ENCODE peak calls at places on chromosomes 2 and 18, in six cellular contexts. V, L, Q, A, F and G are unnamed samples.

GRCh38 chr2:143475131-143475784 is 346.0 kb downstream of the ARHGAP15 start:
- DNase-seq in Q (peak), A (no peak), L (no peak), V (no peak), F (no peak), G (no peak)

GRCh38 chr2:206480620-206481019 is 37.3 kb downstream of the ADAM23 start:
- DNase-seq in L (no peak), Q (no peak), F (no peak), A (no peak), V (no peak), G (no peak)

GRCh38 chr18:57832730-57833129 is 29.6 kb upstream of the ATP8B1 start:
- DNase-seq in L (no peak), F (no peak), A (no peak), Q (no peak), V (no peak), G (no peak)

GRCh38 chr2:218010116-218010837 is 7.5 kb upstream of the TNS1 start:
- DNase-seq in L (peak), A (no peak), V (peak), F (peak), Q (peak), G (peak)

GRCh38 chr2:240449764-240450531 is 14.5 kb downstream of the GPC1 start:
- DNase-seq in Q (peak), L (no peak), V (no peak), A (no peak), F (peak), G (peak)

GRCh38 chr2:187917535-187917934 is 363.3 kb upstream of the TFPI start:
- DNase-seq in Q (peak), V (no peak), F (no peak), L (no peak), A (no peak), G (peak)

GRCh38 chr2:216858312-216858711 is 1.6 kb downstream of the TNP1 start:
- DNase-seq in A (no peak), F (no peak), V (no peak), Q (peak), L (no peak), G (peak)

GRCh38 chr2:106144621-106145331 is 49.3 kb downstream of the UXS1 start:
- DNase-seq in Q (no peak), A (no peak), F (no peak), L (no peak), V (no peak), G (no peak)

GRCh38 chr18:68177807-68178702 is 536.9 kb downstream of the TMX3 start:
- DNase-seq in Q (peak), V (no peak), A (no peak), L (no peak), F (peak), G (peak)

GRCh38 chr2:170685591-170685990 is 29.5 kb upstream of the SP5 start:
- DNase-seq in A (no peak), F (no peak), L (no peak), Q (no peak), V (peak), G (no peak)

GRCh38 chr2:151844217-151844896 is 16.1 kb upstream of the ARL5A start:
- DNase-seq in L (no peak), F (no peak), Q (no peak), V (no peak), A (no peak), G (no peak)

GRCh38 chr2:159130302-159130701 is 156.2 kb downstream of the WDSUB1 start:
- DNase-seq in F (no peak), V (no peak), L (no peak), A (no peak), Q (no peak), G (no peak)

GRCh38 chr2:28709101-28709500 is 42.5 kb upstream of the PPP1CB start:
- DNase-seq in Q (peak), A (no peak), L (no peak), F (no peak), V (no peak), G (peak)

GRCh38 chr18:28584726-28585125 is 407.8 kb upstream of the CDH2 start:
- DNase-seq in A (peak), V (peak), Q (peak), F (peak), L (peak), G (peak)

GRCh38 chr2:150228936-150229335 is 258.5 kb downstream of the RND3 start:
- DNase-seq in Q (no peak), L (no peak), A (no peak), F (no peak), V (no peak), G (peak)

GRCh38 chr2:203811491-203812221 is 55.9 kb upstream of the CTLA4 start:
- DNase-seq in Q (peak), L (no peak), F (peak), A (no peak), V (no peak), G (peak)

GRCh38 chr18:48946329-48946835 is 4.4 kb downstream of the SMAD7 start:
- DNase-seq in L (no peak), F (no peak), V (no peak), Q (peak), A (no peak), G (peak)

GRCh38 chr18:24315170-24315569 is 82.5 kb downstream of the OSBPL1A start:
- DNase-seq in Q (peak), L (no peak), V (no peak), A (no peak), F (no peak), G (peak)

GRCh38 chr2:95275601-95276243 is 1.5 kb downstream of the PROM2 start:
- DNase-seq in V (no peak), L (no peak), A (no peak), Q (no peak), F (no peak), G (no peak)

GRCh38 chr2:112259509-112260294 is 4.9 kb upstream of the ZC3H8 start:
- DNase-seq in L (peak), A (peak), F (peak), Q (peak), V (peak), G (peak)

GRCh38 chr2:119304852-119305251 is 61.8 kb downstream of the C2orf76 start:
- DNase-seq in V (no peak), L (no peak), F (no peak), Q (no peak), A (no peak), G (no peak)

GRCh38 chr2:99648115-99648850 is 158.5 kb upstream of the REV1 start:
- DNase-seq in Q (peak), F (no peak), A (no peak), V (no peak), L (no peak), G (peak)

GRCh38 chr2:217466104-217466503 is 536.7 kb downstream of the TNS1 start:
- DNase-seq in L (no peak), Q (no peak), V (no peak), A (no peak), F (peak), G (no peak)

GRCh38 chr2:102096103-102096502 is 46.4 kb upstream of the IL1R1 start:
- DNase-seq in Q (no peak), A (no peak), L (no peak), V (no peak), F (no peak), G (no peak)
- H4K91ac ChIP-seq in Q (peak), A (no peak), L (no peak), V (no peak), F (no peak), G (no peak)

GRCh38 chr18:10230072-10230471 is 224.4 kb upstream of the APCDD1 start:
- DNase-seq in F (peak), Q (peak), V (peak), L (no peak), A (peak), G (peak)

GRCh38 chr18:10225300-10225699 is 229.1 kb upstream of the APCDD1 start:
- DNase-seq in Q (no peak), F (no peak), A (no peak), L (no peak), V (no peak), G (no peak)

GRCh38 chr18:10226971-10227370 is 227.5 kb upstream of the APCDD1 start:
- DNase-seq in F (no peak), Q (no peak), L (no peak), A (no peak), V (no peak), G (no peak)

GRCh38 chr18:10231220-10231619 is 223.2 kb upstream of the APCDD1 start:
- DNase-seq in Q (no peak), A (no peak), V (no peak), L (no peak), F (no peak), G (no peak)

DNA sequence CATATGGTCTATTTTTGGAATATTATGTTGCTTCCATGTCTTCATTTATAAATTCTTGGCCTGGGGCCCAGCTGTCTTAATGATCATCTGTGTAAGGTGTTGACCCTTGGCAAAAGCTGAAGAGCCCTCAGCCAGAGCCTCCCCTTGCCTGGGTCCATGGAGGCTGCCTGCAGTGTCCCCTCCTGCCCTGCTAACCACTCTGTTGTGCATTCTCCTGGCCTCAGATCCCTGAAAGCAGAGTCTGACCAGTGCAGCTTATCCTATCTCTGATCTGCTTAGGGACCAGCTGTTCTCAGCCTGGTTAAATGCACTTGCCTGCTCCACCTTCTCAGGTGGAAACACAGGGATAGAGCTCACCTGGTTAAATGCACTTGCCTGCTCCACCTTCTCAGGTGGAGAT is 226.1 kb upstream of the APCDD1 start:
- DNase-seq in A (no peak), F (no peak), V (no peak), L (no peak), Q (no peak), G (no peak)
- H4K91ac ChIP-seq in A (peak), F (no peak), V (no peak), L (no peak), Q (no peak), G (peak)

DNA sequence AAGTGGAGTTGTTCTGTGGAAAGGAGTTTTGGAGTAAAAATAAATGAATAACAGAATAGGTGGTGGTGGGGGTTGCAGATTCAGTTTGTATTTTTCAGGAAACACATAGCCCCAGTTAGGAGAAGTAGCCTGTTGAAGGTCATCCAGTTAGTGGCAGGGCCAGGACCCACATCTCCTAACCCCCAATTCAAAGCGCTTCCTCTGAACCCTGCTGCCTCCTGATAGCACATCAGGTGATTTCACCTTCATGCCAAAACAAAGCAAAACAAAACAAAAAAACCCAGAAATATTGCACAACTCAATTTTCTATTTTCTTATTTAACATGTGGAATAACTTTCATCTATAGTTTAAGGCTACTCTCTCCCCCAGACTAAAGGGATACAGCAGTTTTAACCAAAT is 112.3 kb upstream of the UGP2 start:
- DNase-seq in V (no peak), Q (no peak), F (no peak), A (no peak), L (no peak), G (no peak)
- H4K91ac ChIP-seq in V (no peak), Q (no peak), F (no peak), A (no peak), L (no peak), G (no peak)

DNA sequence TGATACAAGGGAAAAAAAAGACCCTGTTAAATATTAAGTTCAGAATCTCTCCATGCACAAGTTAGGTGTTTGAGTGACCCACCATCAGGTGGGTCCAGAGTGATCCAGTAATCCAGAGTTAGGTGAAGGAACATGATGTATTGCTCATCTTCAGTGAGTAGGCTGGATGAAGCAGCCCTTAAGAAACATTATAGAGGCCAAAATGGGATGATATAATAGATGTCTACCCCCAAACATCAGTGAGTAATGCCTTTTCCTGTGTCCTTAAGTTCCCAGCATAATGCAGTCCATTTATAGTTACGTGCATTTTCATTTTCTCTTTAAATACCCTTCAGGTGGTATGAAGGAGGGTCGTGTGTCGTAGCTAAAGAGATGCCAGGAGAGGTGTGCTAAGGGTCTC is 89.6 kb downstream of the MAP4K4 start:
- DNase-seq in F (no peak), V (no peak), A (no peak), L (no peak), Q (peak), G (no peak)
- H4K91ac ChIP-seq in F (no peak), V (no peak), A (no peak), L (no peak), Q (no peak), G (no peak)